ENCODE peak calls at places on chromosome 2, in four cellular contexts. Z is K562, D is GM12878, W is H1. X is an unnamed sample. For H3K79me2, the result is how much of the 10 kb centered on the place peaks cover.

GRCh38 chr2:207632575-207633492 is 7.6 kb upstream of the METTL21A start:
- DNase-seq in Z (no peak), D (no peak), W (no peak), X (no peak)

GRCh38 chr2:33583194-33583938 is 15.7 kb downstream of the FAM98A start:
- DNase-seq in Z (peak), D (peak), W (no peak), X (no peak)

GRCh38 chr2:181234429-181235410 is 222.5 kb upstream of the ITGA4 start:
- DNase-seq in Z (no peak), D (no peak), W (no peak), X (no peak)

GRCh38 chr2:34004936-34005335 is 405.8 kb upstream of the FAM98A start:
- DNase-seq in Z (no peak), D (no peak), W (no peak), X (no peak)

GRCh38 chr2:68789603-68790002 is 55.0 kb downstream of the ARHGAP25 start:
- DNase-seq in Z (no peak), D (peak), W (no peak), X (no peak)

GRCh38 chr2:239216614-239217273 is 184.1 kb downstream of the HDAC4 start:
- DNase-seq in Z (no peak), D (no peak), W (no peak), X (no peak)

GRCh38 chr2:166653185-166653813 is 159.2 kb upstream of the SCN7A start:
- DNase-seq in Z (no peak), D (no peak), W (no peak), X (no peak)

GRCh38 chr2:238954841-238955521 is 107.1 kb downstream of the TWIST2 start:
- DNase-seq in Z (no peak), D (no peak), W (no peak), X (no peak)

GRCh38 chr2:54897420-54898310 is 152.6 kb downstream of the RTN4 start:
- DNase-seq in Z (no peak), D (no peak), W (no peak), X (no peak)

GRCh38 chr2:94986392-94986963 is 39.0 kb upstream of the MAL start:
- DNase-seq in Z (peak), D (peak), W (peak), X (peak)

GRCh38 chr2:128145651-128146050 is 54.7 kb downstream of the UGGT1 start:
- DNase-seq in Z (no peak), D (no peak), W (no peak), X (no peak)

GRCh38 chr2:59000796-59001195 is 759.7 kb upstream of the FANCL start:
- DNase-seq in Z (no peak), D (no peak), W (no peak), X (no peak)

GRCh38 chr2:167192833-167193232 is 304.6 kb downstream of the XIRP2 start:
- DNase-seq in Z (no peak), D (no peak), W (no peak), X (no peak)

GRCh38 chr2:36611316-36611990 is 13.5 kb upstream of the FEZ2 start:
- DNase-seq in Z (no peak), D (no peak), W (no peak), X (no peak)

GRCh38 chr2:10397878-10398277 is 50.2 kb downstream of the ODC1 start:
- DNase-seq in Z (no peak), D (no peak), W (no peak), X (no peak)

GRCh38 chr2:189149981-189150380 is 29.6 kb downstream of the COL5A2 start:
- DNase-seq in Z (no peak), D (no peak), W (no peak), X (no peak)

GRCh38 chr2:225022188-225022587 is 20.1 kb downstream of the DOCK10 start:
- DNase-seq in Z (no peak), D (no peak), W (no peak), X (no peak)

DNA sequence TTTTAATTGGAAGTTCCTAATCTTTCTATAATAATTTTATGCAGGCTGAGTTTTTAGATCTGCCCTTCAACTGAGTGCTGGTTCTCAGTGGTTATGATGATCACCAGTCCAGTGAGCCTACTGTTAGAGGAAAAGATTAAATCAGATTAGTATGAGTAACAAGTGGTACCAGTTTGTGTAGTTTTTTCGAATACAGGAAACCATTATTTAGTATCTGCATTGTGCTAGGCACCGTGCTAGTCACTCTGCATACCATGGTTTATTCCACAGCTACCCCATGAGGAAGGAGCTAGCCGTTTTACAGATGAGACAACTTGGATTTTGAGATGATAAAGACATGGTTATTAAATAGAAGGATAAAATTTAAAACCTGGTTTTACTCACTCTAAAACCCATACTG is 6.1 kb downstream of the PSMD1 start:
- DNase-seq in Z (no peak), D (no peak), W (no peak), X (no peak)
- H3K79me2 ChIP-seq in Z (under half), D (under half), W (under half), X (half or more)

DNA sequence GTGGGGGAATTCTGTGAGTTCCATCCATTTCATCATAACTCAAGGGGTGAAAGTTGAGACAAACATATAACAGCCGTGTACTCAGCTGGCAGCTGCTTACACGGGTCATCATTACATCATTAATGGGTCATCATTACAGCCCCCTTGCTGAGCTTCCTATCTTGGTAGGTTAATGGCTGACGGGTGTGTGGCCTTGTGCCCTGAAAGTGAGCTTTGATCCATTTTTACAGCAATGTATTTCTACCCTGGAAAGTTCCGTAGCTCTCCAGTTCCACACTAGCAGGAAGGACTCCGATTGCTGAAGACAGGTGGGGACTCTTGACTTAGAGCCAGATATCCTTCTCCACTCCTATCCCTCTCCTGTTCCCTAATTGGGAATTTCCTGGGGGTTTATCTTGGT is 105.2 kb upstream of the DLX2 start:
- DNase-seq in Z (no peak), D (no peak), W (no peak), X (no peak)
- TF ChIP-seq EGR1 in Z (no peak), D (no peak), W (no peak), X (no peak)

GRCh38 chr2:190311893-190312634 is 7.6 kb downstream of the HIBCH start:
- DNase-seq in Z (no peak), D (no peak), W (no peak), X (no peak)
- H3K79me2 ChIP-seq in Z (under half), D (under half), W (under half), X (under half)

GRCh38 chr2:43370705-43371104 is 144.3 kb upstream of the ZFP36L2 start:
- DNase-seq in Z (no peak), D (no peak), W (no peak), X (no peak)
- TF ChIP-seq EGR1 in Z (no peak), D (no peak), W (no peak), X (no peak)

DNA sequence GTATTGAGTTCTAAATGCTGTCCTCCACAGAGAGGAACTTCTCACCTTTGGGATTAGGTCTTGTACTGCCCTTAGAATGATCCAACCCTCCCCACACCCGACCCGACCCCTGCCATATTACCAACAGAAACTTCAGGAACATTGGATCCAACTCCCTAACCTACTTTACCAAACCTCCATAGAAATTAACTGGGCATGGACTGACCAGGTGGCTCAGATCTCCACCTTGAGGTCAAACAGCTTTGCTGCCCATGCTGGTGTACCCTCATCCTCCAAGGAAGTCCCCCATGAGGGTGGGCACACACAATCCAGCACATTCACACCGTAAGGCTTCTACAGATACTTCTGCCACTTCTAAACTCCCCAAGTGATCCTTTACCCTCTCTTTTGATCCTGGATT is 21.5 kb downstream of the NFE2L2 start:
- DNase-seq in Z (no peak), D (no peak), W (no peak), X (no peak)
- H3K79me2 ChIP-seq in Z (half or more), D (half or more), W (half or more), X (half or more)

DNA sequence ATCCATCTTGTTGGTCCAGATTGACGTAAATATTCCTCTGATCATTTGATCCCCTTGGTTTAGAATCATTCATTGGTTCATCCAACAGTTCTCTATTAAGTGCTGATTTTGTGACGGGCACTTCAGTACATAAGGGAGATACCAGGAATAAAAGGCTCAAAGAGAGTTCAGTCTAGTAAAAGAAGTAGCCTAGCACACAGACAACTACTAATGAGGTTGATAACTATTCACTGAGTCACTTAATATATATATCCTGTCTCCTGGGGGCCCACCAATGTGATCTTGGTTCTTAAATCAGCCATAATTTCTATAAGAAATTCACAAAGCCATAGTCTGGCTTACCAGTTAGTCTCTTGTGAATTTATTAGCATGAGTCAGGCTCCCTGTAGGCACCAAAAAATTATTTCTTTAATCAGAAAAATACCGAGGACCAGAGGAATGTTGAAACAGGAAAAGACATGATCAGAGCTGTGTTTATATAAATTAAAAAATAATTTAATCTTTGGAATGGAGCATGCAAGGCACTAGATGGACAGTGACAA is 10.4 kb downstream of the KCNE4 start:
- DNase-seq in Z (no peak), D (no peak), W (no peak), X (no peak)
- TF ChIP-seq EGR1 in Z (no peak), D (no peak), W (no peak), X (no peak)

GRCh38 chr2:88856409-88857135 is 165.1 kb downstream of the RPIA start:
- DNase-seq in Z (no peak), D (no peak), W (no peak), X (no peak)
- H3K79me2 ChIP-seq in Z (under half), D (under half), W (under half), X (under half)

GRCh38 chr2:101296314-101296809 is 12.1 kb downstream of the RNF149 start:
- DNase-seq in Z (no peak), D (no peak), W (no peak), X (no peak)
- TF ChIP-seq EGR1 in Z (no peak), D (no peak), W (no peak), X (no peak)

GRCh38 chr2:235701206-235701605 is 207.4 kb downstream of the AGAP1 start:
- DNase-seq in Z (no peak), D (no peak), W (no peak), X (no peak)
- H3K79me2 ChIP-seq in Z (under half), D (under half), W (half or more), X (half or more)

X was measured in HCT116.